ENCODE peak calls at places on chromosomes 6 and 20, in four cellular contexts. One of them, this sample, is unnamed.

GRCh38 chr6:144899161-144899560 is 614.0 kb downstream of the UTRN start:
- DNase-seq in mucosa of descending colon: no peak
- DNase-seq in naive thymus-derived CD4-positive, alpha-beta T cell: no peak
- DNase-seq in adrenal gland: no peak
- DNase-seq in this sample: no peak

GRCh38 chr6:127096167-127096566 is 22.3 kb upstream of the RSPO3 start:
- DNase-seq in mucosa of descending colon: no peak
- DNase-seq in naive thymus-derived CD4-positive, alpha-beta T cell: no peak
- DNase-seq in adrenal gland: no peak
- DNase-seq in this sample: no peak

GRCh38 chr6:124573953-124574352 is 388.3 kb upstream of the RNF217 start:
- DNase-seq in mucosa of descending colon: no peak
- DNase-seq in naive thymus-derived CD4-positive, alpha-beta T cell: no peak
- DNase-seq in adrenal gland: no peak
- DNase-seq in this sample: no peak

GRCh38 chr6:22756365-22756764 is 187.0 kb downstream of the HDGFL1 start:
- DNase-seq in mucosa of descending colon: no peak
- DNase-seq in naive thymus-derived CD4-positive, alpha-beta T cell: no peak
- DNase-seq in adrenal gland: no peak
- DNase-seq in this sample: no peak

GRCh38 chr6:77829736-77830135 is 176.9 kb downstream of the MEI4 start:
- DNase-seq in mucosa of descending colon: no peak
- DNase-seq in naive thymus-derived CD4-positive, alpha-beta T cell: no peak
- DNase-seq in adrenal gland: no peak
- DNase-seq in this sample: no peak

GRCh38 chr20:46967647-46968046 is 73.0 kb downstream of the EYA2 start:
- DNase-seq in mucosa of descending colon: no peak
- DNase-seq in naive thymus-derived CD4-positive, alpha-beta T cell: no peak
- DNase-seq in adrenal gland: no peak
- DNase-seq in this sample: no peak

GRCh38 chr20:5073154-5074049 is 46.4 kb downstream of the PCNA start:
- DNase-seq in mucosa of descending colon: peak; percentile 93
- DNase-seq in naive thymus-derived CD4-positive, alpha-beta T cell: no peak
- DNase-seq in adrenal gland: peak; percentile 96
- DNase-seq in this sample: no peak

GRCh38 chr20:57332105-57333089 is 2.8 kb downstream of the SPO11 start:
- DNase-seq in mucosa of descending colon: no peak
- DNase-seq in naive thymus-derived CD4-positive, alpha-beta T cell: no peak
- DNase-seq in adrenal gland: no peak
- DNase-seq in this sample: no peak

GRCh38 chr6:12060780-12061619 is 48.9 kb downstream of the HIVEP1 start:
- DNase-seq in mucosa of descending colon: peak; percentile 58
- DNase-seq in naive thymus-derived CD4-positive, alpha-beta T cell: peak; percentile 79
- DNase-seq in adrenal gland: peak; percentile 49
- DNase-seq in this sample: peak; percentile 14

GRCh38 chr6:36029464-36029863 is 1.9 kb downstream of the MAPK14 start:
- DNase-seq in mucosa of descending colon: no peak
- DNase-seq in naive thymus-derived CD4-positive, alpha-beta T cell: no peak
- DNase-seq in adrenal gland: no peak
- DNase-seq in this sample: no peak

GRCh38 chr20:45934046-45934586 is 367 bp upstream of the PCIF1 start:
- DNase-seq in mucosa of descending colon: no peak
- DNase-seq in naive thymus-derived CD4-positive, alpha-beta T cell: no peak
- DNase-seq in adrenal gland: peak; percentile 54
- DNase-seq in this sample: peak; percentile 68

GRCh38 chr20:3616250-3616649 is 46.9 kb downstream of the GFRA4 start:
- DNase-seq in mucosa of descending colon: no peak
- DNase-seq in naive thymus-derived CD4-positive, alpha-beta T cell: no peak
- DNase-seq in adrenal gland: peak; percentile 19
- DNase-seq in this sample: no peak

GRCh38 chr6:105519954-105520353 is 117.1 kb upstream of the PREP start:
- DNase-seq in mucosa of descending colon: no peak
- DNase-seq in naive thymus-derived CD4-positive, alpha-beta T cell: no peak
- DNase-seq in adrenal gland: no peak
- DNase-seq in this sample: no peak

GRCh38 chr20:1567392-1568165 is 10.1 kb upstream of the SIRPD start:
- DNase-seq in mucosa of descending colon: no peak
- DNase-seq in naive thymus-derived CD4-positive, alpha-beta T cell: no peak
- DNase-seq in adrenal gland: no peak
- DNase-seq in this sample: no peak

DNA sequence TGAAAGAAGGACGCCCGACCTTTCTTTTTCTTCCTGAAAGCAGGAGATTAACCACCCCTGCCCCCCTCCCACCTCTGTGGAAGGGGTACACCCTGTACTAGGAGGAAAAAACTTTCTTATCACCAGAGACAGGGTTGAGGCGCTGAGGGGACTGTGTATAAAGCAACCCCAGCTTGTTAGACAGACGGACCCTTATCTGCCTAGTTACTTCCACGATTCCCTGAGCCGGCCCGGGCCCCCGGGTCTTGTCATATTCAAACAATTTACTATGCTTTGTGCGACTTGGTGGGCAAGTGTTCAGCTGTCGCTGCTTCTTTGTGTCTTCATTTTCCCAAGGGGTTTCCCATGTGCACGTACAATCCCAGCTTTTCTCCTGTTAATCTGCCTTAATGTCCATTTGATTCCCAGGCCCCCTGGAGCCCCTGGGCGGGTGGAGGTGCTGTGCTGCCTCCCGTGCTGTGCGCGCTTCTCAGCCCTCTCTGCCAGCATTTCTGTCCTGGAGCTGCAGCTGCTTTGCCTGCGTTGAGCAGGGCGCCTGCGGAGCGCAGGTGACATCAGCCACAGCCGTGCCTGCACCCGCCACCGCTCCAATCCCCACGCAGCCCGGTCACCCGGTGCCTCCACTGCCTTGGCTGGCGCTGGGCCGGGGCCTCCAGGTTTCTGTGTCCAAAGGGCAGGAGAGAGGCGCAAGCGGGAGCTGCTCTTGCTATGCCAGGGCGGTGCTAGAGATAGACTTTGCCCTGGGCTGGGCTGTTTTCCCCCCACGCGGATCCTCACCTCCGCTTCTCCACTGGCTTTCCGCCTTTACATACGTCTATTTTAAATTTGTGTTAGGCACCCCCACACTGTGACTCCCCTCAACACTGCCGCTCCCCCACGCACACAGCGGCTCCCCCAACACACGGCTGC is 96.2 kb downstream of the TTLL2 start:
- DNase-seq in mucosa of descending colon: peak; percentile 96
- DNase-seq in naive thymus-derived CD4-positive, alpha-beta T cell: no peak
- DNase-seq in adrenal gland: no peak
- DNase-seq in this sample: no peak
- H3K4me3 ChIP-seq in mucosa of descending colon: no peak overlapping the region
- H3K4me3 ChIP-seq in naive thymus-derived CD4-positive, alpha-beta T cell: no peak overlapping the region
- H3K4me3 ChIP-seq in adrenal gland: no peak overlapping the region
- H3K4me3 ChIP-seq in this sample: no peak overlapping the region

GRCh38 chr20:44886276-44886671 is 769 bp downstream of the YWHAB start:
- DNase-seq in mucosa of descending colon: no peak
- DNase-seq in naive thymus-derived CD4-positive, alpha-beta T cell: no peak
- DNase-seq in adrenal gland: peak; percentile 19
- DNase-seq in this sample: no peak
- H3K4me3 ChIP-seq in mucosa of descending colon: peak overlapping the region; percentile 99
- H3K4me3 ChIP-seq in naive thymus-derived CD4-positive, alpha-beta T cell: peak overlapping the region; percentile 87
- H3K4me3 ChIP-seq in adrenal gland: peak overlapping the region; percentile 28
- H3K4me3 ChIP-seq in this sample: peak overlapping the region; percentile 90

GRCh38 chr6:17706580-17707370 is at the start of gene NUP153:
- DNase-seq in mucosa of descending colon: peak; percentile 100
- DNase-seq in naive thymus-derived CD4-positive, alpha-beta T cell: peak; percentile 99
- DNase-seq in adrenal gland: peak; percentile 99
- DNase-seq in this sample: peak; percentile 98

GRCh38 chr6:17705778-17706579 is 746 bp downstream of the NUP153 start:
- DNase-seq in mucosa of descending colon: peak; percentile 80
- DNase-seq in naive thymus-derived CD4-positive, alpha-beta T cell: peak; percentile 71
- DNase-seq in adrenal gland: peak; percentile 65
- DNase-seq in this sample: peak; percentile 75

GRCh38 chr6:17700421-17701416 is 6.0 kb downstream of the NUP153 start:
- DNase-seq in mucosa of descending colon: no peak
- DNase-seq in naive thymus-derived CD4-positive, alpha-beta T cell: no peak
- DNase-seq in adrenal gland: no peak
- DNase-seq in this sample: no peak

GRCh38 chr6:17705428-17705777 is 1.3 kb downstream of the NUP153 start:
- DNase-seq in mucosa of descending colon: no peak
- DNase-seq in naive thymus-derived CD4-positive, alpha-beta T cell: no peak
- DNase-seq in adrenal gland: peak; percentile 65
- DNase-seq in this sample: no peak

GRCh38 chr6:17703256-17703694 is 3.5 kb downstream of the NUP153 start:
- DNase-seq in mucosa of descending colon: no peak
- DNase-seq in naive thymus-derived CD4-positive, alpha-beta T cell: no peak
- DNase-seq in adrenal gland: peak; percentile 58
- DNase-seq in this sample: peak; percentile 20
- H3K4me3 ChIP-seq in mucosa of descending colon: no peak overlapping the region
- H3K4me3 ChIP-seq in naive thymus-derived CD4-positive, alpha-beta T cell: no peak overlapping the region
- H3K4me3 ChIP-seq in adrenal gland: no peak overlapping the region
- H3K4me3 ChIP-seq in this sample: no peak overlapping the region

DNA sequence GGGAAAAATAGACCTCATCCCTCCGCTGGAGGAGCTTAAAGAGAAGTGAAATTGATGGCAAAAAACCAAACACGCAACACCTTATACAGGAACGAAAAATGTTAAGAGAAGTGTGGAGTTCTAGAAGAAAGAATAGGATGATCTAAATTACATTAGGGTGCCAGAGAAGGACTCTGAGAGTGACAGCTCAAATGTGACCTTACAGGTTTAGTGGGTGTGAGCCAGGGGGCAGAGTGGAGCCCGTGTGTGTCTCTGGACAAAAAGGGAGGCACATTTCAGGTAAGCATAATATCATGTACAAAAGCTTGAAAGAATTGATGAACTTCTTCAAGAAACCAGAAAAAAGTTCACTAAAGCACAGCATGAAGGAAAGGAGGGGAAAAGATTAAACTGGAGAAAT is 20.8 kb downstream of the HLA-DRA start:
- DNase-seq in mucosa of descending colon: no peak
- DNase-seq in naive thymus-derived CD4-positive, alpha-beta T cell: no peak
- DNase-seq in adrenal gland: no peak
- DNase-seq in this sample: no peak
- H3K4me3 ChIP-seq in mucosa of descending colon: no peak overlapping the region
- H3K4me3 ChIP-seq in naive thymus-derived CD4-positive, alpha-beta T cell: no peak overlapping the region
- H3K4me3 ChIP-seq in adrenal gland: no peak overlapping the region
- H3K4me3 ChIP-seq in this sample: no peak overlapping the region

DNA sequence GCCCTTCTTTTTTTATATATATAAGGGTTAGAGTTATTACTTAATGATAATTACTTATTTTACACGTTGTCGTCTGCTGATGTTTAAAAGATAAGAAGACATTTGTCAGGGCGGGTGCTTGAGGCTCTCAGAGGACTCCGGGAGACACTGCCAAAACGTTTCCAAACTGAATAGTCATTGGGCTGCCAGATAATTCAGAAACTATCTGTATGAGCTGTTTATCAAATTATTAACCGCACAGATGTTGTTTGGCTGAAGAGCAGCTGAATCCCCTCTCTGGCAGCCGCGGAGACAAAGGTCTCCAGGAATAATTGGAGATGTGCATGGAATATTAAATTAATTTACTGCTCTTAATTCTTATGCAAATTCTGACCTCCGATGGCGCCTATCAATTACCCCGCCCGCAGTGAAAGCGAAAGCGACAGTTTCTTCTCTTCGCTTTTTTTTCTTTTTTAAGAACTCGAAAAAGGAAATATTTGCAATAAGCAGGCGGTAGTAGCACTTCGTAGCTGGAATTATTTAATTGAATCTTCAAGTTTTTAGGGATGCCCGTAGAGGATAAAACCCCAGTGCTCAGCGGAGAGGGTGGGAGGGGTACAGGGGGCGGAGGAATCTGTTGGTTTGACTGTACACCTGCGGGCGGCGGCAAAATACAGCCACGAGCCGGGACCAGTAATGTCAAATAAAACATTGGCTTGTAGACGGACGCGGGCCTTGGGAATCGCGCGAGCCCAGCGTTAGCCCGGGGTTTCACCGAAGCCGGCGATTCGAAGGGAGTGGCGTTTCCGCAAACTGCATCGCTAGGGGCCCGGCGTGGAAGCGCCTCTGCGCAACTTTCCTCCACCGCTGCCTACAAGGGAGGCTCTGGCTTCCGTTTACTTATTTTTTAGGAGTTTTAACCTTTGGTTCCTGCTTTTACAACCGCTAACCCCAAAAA is 6.2 kb downstream of the LINC00237 start:
- DNase-seq in mucosa of descending colon: peak; percentile 66
- DNase-seq in naive thymus-derived CD4-positive, alpha-beta T cell: no peak
- DNase-seq in adrenal gland: peak; percentile 44
- DNase-seq in this sample: peak; percentile 29
- H3K4me3 ChIP-seq in mucosa of descending colon: no peak overlapping the region
- H3K4me3 ChIP-seq in naive thymus-derived CD4-positive, alpha-beta T cell: peak overlapping the region; percentile 51
- H3K4me3 ChIP-seq in adrenal gland: no peak overlapping the region
- H3K4me3 ChIP-seq in this sample: peak overlapping the region; percentile 54

This sample was measured in Jurkat, Clone E6-1.